ENCODE peak calls at places on chromosome 17, in nine cellular contexts. One of them, this sample, is unnamed.

GRCh38 chr17:5209396-5209795 is 17.7 kb upstream of the ZNF594 start:
- DNase-seq in stomach: no peak
- DNase-seq in OCI-LY7: no peak
- DNase-seq in tibial nerve: no peak
- DNase-seq in cardiac muscle cell: no peak
- DNase-seq in HFFc6: peak
- DNase-seq in astrocyte of the spinal cord: peak
- DNase-seq in mucosa of descending colon: no peak
- DNase-seq in thoracic aorta: no peak
- DNase-seq in this sample: no peak

GRCh38 chr17:67376509-67376891 is 581 bp upstream of the PITPNC1 start:
- DNase-seq in cardiac muscle cell: peak
- DNase-seq in OCI-LY7: peak
- DNase-seq in astrocyte of the spinal cord: peak
- DNase-seq in HFFc6: peak
- DNase-seq in mucosa of descending colon: no peak
- DNase-seq in stomach: peak
- DNase-seq in tibial nerve: no peak
- DNase-seq in thoracic aorta: no peak
- DNase-seq in this sample: no peak

GRCh38 chr17:56020369-56020768 is 132.9 kb upstream of the ANKFN1 start:
- DNase-seq in astrocyte of the spinal cord: no peak
- DNase-seq in tibial nerve: no peak
- DNase-seq in thoracic aorta: no peak
- DNase-seq in HFFc6: no peak
- DNase-seq in cardiac muscle cell: no peak
- DNase-seq in OCI-LY7: no peak
- DNase-seq in stomach: no peak
- DNase-seq in mucosa of descending colon: no peak
- DNase-seq in this sample: no peak

GRCh38 chr17:6413073-6413472 is 21.8 kb downstream of the AIPL1 start:
- DNase-seq in OCI-LY7: peak
- DNase-seq in stomach: no peak
- DNase-seq in astrocyte of the spinal cord: peak
- DNase-seq in HFFc6: peak
- DNase-seq in tibial nerve: no peak
- DNase-seq in cardiac muscle cell: peak
- DNase-seq in mucosa of descending colon: no peak
- DNase-seq in thoracic aorta: no peak
- DNase-seq in this sample: no peak

GRCh38 chr17:78529871-78530670 is 47.1 kb downstream of the DNAH17 start:
- DNase-seq in cardiac muscle cell: no peak
- DNase-seq in thoracic aorta: no peak
- DNase-seq in astrocyte of the spinal cord: no peak
- DNase-seq in tibial nerve: no peak
- DNase-seq in mucosa of descending colon: peak
- DNase-seq in stomach: peak
- DNase-seq in OCI-LY7: no peak
- DNase-seq in HFFc6: no peak
- DNase-seq in this sample: no peak

GRCh38 chr17:34420254-34420766 is 57.3 kb upstream of the CCL1 start:
- DNase-seq in astrocyte of the spinal cord: peak
- DNase-seq in stomach: peak
- DNase-seq in cardiac muscle cell: peak
- DNase-seq in OCI-LY7: peak
- DNase-seq in mucosa of descending colon: no peak
- DNase-seq in HFFc6: peak
- DNase-seq in tibial nerve: peak
- DNase-seq in thoracic aorta: peak
- DNase-seq in this sample: peak

GRCh38 chr17:74631468-74632195 is 8.1 kb upstream of the CD300E start:
- DNase-seq in HFFc6: no peak
- DNase-seq in OCI-LY7: peak
- DNase-seq in tibial nerve: no peak
- DNase-seq in thoracic aorta: no peak
- DNase-seq in stomach: no peak
- DNase-seq in mucosa of descending colon: no peak
- DNase-seq in cardiac muscle cell: peak
- DNase-seq in astrocyte of the spinal cord: no peak
- DNase-seq in this sample: no peak

GRCh38 chr17:19288453-19288852 is 51.3 kb downstream of the EPN2 start:
- DNase-seq in OCI-LY7: no peak
- DNase-seq in tibial nerve: no peak
- DNase-seq in thoracic aorta: no peak
- DNase-seq in astrocyte of the spinal cord: no peak
- DNase-seq in mucosa of descending colon: no peak
- DNase-seq in cardiac muscle cell: peak
- DNase-seq in HFFc6: no peak
- DNase-seq in stomach: no peak
- DNase-seq in this sample: no peak

GRCh38 chr17:61875804-61876203 is 12.5 kb upstream of the BRIP1 start:
- DNase-seq in HFFc6: no peak
- DNase-seq in OCI-LY7: no peak
- DNase-seq in thoracic aorta: no peak
- DNase-seq in mucosa of descending colon: no peak
- DNase-seq in astrocyte of the spinal cord: no peak
- DNase-seq in tibial nerve: no peak
- DNase-seq in cardiac muscle cell: no peak
- DNase-seq in stomach: no peak
- DNase-seq in this sample: no peak

GRCh38 chr17:43982171-43982570 is 22.3 kb upstream of the NAGS start:
- DNase-seq in astrocyte of the spinal cord: no peak
- DNase-seq in cardiac muscle cell: no peak
- DNase-seq in thoracic aorta: no peak
- DNase-seq in stomach: no peak
- DNase-seq in HFFc6: no peak
- DNase-seq in OCI-LY7: no peak
- DNase-seq in mucosa of descending colon: no peak
- DNase-seq in tibial nerve: no peak
- DNase-seq in this sample: no peak

GRCh38 chr17:43983196-43983514 is 21.3 kb upstream of the NAGS start:
- DNase-seq in cardiac muscle cell: no peak
- DNase-seq in mucosa of descending colon: no peak
- DNase-seq in tibial nerve: no peak
- DNase-seq in astrocyte of the spinal cord: no peak
- DNase-seq in HFFc6: no peak
- DNase-seq in thoracic aorta: no peak
- DNase-seq in stomach: no peak
- DNase-seq in OCI-LY7: no peak
- DNase-seq in this sample: no peak

GRCh38 chr17:43984521-43984920 is 19.9 kb upstream of the NAGS start:
- DNase-seq in stomach: no peak
- DNase-seq in astrocyte of the spinal cord: no peak
- DNase-seq in tibial nerve: no peak
- DNase-seq in cardiac muscle cell: no peak
- DNase-seq in thoracic aorta: no peak
- DNase-seq in OCI-LY7: no peak
- DNase-seq in HFFc6: no peak
- DNase-seq in mucosa of descending colon: no peak
- DNase-seq in this sample: no peak

GRCh38 chr17:43986225-43986981 is 18.0 kb upstream of the NAGS start:
- DNase-seq in HFFc6: no peak
- DNase-seq in astrocyte of the spinal cord: no peak
- DNase-seq in OCI-LY7: no peak
- DNase-seq in stomach: no peak
- DNase-seq in cardiac muscle cell: no peak
- DNase-seq in mucosa of descending colon: no peak
- DNase-seq in thoracic aorta: no peak
- DNase-seq in tibial nerve: no peak
- DNase-seq in this sample: no peak

GRCh38 chr17:43983515-43984411 is 20.7 kb upstream of the NAGS start:
- DNase-seq in HFFc6: no peak
- DNase-seq in tibial nerve: no peak
- DNase-seq in mucosa of descending colon: no peak
- DNase-seq in stomach: peak
- DNase-seq in OCI-LY7: no peak
- DNase-seq in thoracic aorta: no peak
- DNase-seq in astrocyte of the spinal cord: no peak
- DNase-seq in cardiac muscle cell: no peak
- DNase-seq in this sample: no peak
- TF ChIP-seq CTCF in HFFc6: peak
- TF ChIP-seq CTCF in tibial nerve: peak
- TF ChIP-seq CTCF in mucosa of descending colon: no peak
- TF ChIP-seq CTCF in stomach: no peak
- TF ChIP-seq CTCF in OCI-LY7: peak
- TF ChIP-seq CTCF in thoracic aorta: no peak
- TF ChIP-seq CTCF in astrocyte of the spinal cord: peak
- TF ChIP-seq CTCF in cardiac muscle cell: peak
- TF ChIP-seq CTCF in this sample: no peak

DNA sequence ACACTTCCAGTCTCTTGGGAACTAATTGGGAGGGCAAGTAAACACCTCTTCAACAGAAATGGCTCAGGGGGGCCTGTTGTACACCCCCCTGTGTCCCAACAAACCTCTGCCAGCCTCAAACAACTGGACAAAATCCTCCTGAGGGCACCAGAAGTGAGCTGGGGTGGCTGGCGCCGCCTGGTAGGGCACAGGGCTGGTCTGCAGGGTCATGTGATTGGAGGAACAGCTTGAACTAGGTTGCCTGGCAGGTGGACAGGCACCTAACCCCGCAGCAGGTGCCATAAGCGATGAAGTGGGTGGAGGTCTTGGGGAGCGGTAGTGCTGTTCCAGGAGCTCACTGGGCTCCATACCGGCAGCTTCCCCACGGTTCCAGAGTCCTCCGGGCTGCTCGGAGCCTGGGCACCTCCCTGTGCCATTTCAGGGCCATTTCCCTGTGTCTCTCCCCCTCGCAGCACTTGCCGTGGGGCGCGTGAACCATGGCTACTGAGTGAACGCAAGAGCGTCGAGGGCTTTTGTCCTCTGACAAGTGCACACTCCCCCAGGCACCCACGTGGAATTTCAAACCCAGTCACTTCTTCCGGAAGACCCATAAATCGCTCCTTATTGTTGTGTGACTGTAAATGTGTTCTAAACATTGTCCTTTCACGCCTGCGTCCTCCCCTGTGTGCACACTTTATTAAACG is 101.5 kb downstream of the SEC14L1 start:
- DNase-seq in OCI-LY7: peak
- DNase-seq in thoracic aorta: no peak
- DNase-seq in astrocyte of the spinal cord: no peak
- DNase-seq in mucosa of descending colon: no peak
- DNase-seq in cardiac muscle cell: no peak
- DNase-seq in HFFc6: no peak
- DNase-seq in tibial nerve: no peak
- DNase-seq in stomach: no peak
- DNase-seq in this sample: no peak
- TF ChIP-seq CTCF in OCI-LY7: peak
- TF ChIP-seq CTCF in thoracic aorta: no peak
- TF ChIP-seq CTCF in astrocyte of the spinal cord: no peak
- TF ChIP-seq CTCF in mucosa of descending colon: no peak
- TF ChIP-seq CTCF in cardiac muscle cell: no peak
- TF ChIP-seq CTCF in HFFc6: no peak
- TF ChIP-seq CTCF in tibial nerve: no peak
- TF ChIP-seq CTCF in stomach: no peak
- TF ChIP-seq CTCF in this sample: no peak

DNA sequence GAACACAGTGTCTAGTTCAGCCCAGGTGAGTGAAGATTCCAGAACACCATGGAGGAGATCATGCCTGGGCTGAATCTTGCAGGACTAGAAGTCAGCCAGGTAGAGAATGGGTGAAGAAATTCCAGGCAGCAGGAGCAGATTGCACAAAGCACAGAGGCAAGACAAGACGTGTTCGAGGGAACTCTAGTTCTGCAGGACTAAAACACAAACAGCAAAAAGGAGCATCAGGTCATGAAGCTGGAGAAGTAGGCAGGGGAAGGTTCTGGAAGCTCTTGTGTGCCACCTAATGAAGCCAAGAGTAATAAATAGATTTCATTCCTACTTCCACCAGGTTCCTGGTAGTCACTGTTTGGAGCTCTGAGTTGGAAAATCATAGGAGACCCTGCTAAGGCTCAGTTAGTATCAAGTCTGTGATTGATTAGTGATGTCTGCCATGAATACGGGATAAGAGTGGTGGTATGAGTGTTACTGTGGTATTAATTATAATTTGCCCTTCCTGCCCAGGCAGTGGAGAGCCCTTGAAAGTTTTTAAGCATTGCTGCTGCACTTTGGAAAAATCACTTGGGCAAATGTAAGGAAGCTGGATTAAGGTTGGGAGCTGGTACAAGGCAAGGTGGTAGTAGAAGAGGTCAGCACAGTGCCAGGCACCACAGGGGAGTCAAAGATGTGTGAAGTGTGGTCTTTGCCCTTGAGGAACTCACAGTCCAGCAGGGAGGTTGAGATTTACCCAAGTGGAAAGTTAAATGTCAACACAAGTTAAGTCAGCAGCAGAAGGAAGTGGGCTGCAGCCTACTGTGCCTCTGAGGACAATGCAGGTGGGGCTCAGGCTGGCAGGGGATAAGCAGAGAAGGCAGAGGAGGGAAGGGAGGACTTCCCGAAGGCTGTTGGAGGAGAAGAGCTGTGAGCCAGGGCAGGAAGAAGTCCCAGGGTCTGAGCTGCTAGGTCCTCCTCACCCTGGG is 13.5 kb upstream of the FOXN1 start:
- DNase-seq in stomach: no peak
- DNase-seq in astrocyte of the spinal cord: no peak
- DNase-seq in tibial nerve: no peak
- DNase-seq in thoracic aorta: no peak
- DNase-seq in OCI-LY7: peak
- DNase-seq in mucosa of descending colon: no peak
- DNase-seq in HFFc6: peak
- DNase-seq in cardiac muscle cell: peak
- DNase-seq in this sample: no peak
- TF ChIP-seq CTCF in stomach: no peak
- TF ChIP-seq CTCF in astrocyte of the spinal cord: no peak
- TF ChIP-seq CTCF in tibial nerve: no peak
- TF ChIP-seq CTCF in thoracic aorta: no peak
- TF ChIP-seq CTCF in OCI-LY7: no peak
- TF ChIP-seq CTCF in mucosa of descending colon: no peak
- TF ChIP-seq CTCF in HFFc6: no peak
- TF ChIP-seq CTCF in cardiac muscle cell: no peak
- TF ChIP-seq CTCF in this sample: no peak

GRCh38 chr17:15261818-15262290 is 3.3 kb downstream of the PMP22 start:
- DNase-seq in astrocyte of the spinal cord: peak
- DNase-seq in mucosa of descending colon: no peak
- DNase-seq in OCI-LY7: no peak
- DNase-seq in thoracic aorta: no peak
- DNase-seq in HFFc6: peak
- DNase-seq in tibial nerve: no peak
- DNase-seq in cardiac muscle cell: peak
- DNase-seq in stomach: no peak
- DNase-seq in this sample: no peak

GRCh38 chr17:15261063-15261817 is 3.9 kb downstream of the PMP22 start:
- DNase-seq in cardiac muscle cell: peak
- DNase-seq in thoracic aorta: no peak
- DNase-seq in astrocyte of the spinal cord: peak
- DNase-seq in HFFc6: peak
- DNase-seq in stomach: peak
- DNase-seq in mucosa of descending colon: peak
- DNase-seq in tibial nerve: no peak
- DNase-seq in OCI-LY7: no peak
- DNase-seq in this sample: no peak

GRCh38 chr17:15263206-15263579 is 1.9 kb downstream of the PMP22 start:
- DNase-seq in tibial nerve: peak
- DNase-seq in thoracic aorta: peak
- DNase-seq in cardiac muscle cell: peak
- DNase-seq in stomach: peak
- DNase-seq in HFFc6: peak
- DNase-seq in astrocyte of the spinal cord: peak
- DNase-seq in OCI-LY7: no peak
- DNase-seq in mucosa of descending colon: peak
- DNase-seq in this sample: no peak

GRCh38 chr17:15263680-15264079 is 1.4 kb downstream of the PMP22 start:
- DNase-seq in stomach: no peak
- DNase-seq in astrocyte of the spinal cord: no peak
- DNase-seq in cardiac muscle cell: no peak
- DNase-seq in tibial nerve: no peak
- DNase-seq in mucosa of descending colon: no peak
- DNase-seq in HFFc6: no peak
- DNase-seq in thoracic aorta: no peak
- DNase-seq in OCI-LY7: no peak
- DNase-seq in this sample: no peak

GRCh38 chr17:15262291-15263205 is 2.6 kb downstream of the PMP22 start:
- DNase-seq in cardiac muscle cell: peak
- DNase-seq in thoracic aorta: peak
- DNase-seq in HFFc6: peak
- DNase-seq in tibial nerve: peak
- DNase-seq in mucosa of descending colon: peak
- DNase-seq in OCI-LY7: no peak
- DNase-seq in stomach: peak
- DNase-seq in astrocyte of the spinal cord: peak
- DNase-seq in this sample: no peak
- TF ChIP-seq CTCF in cardiac muscle cell: peak
- TF ChIP-seq CTCF in thoracic aorta: no peak
- TF ChIP-seq CTCF in HFFc6: peak
- TF ChIP-seq CTCF in tibial nerve: no peak
- TF ChIP-seq CTCF in mucosa of descending colon: no peak
- TF ChIP-seq CTCF in OCI-LY7: no peak
- TF ChIP-seq CTCF in stomach: no peak
- TF ChIP-seq CTCF in astrocyte of the spinal cord: peak
- TF ChIP-seq CTCF in this sample: no peak